ENCODE peak calls at places on chromosomes 1 and 21, in seven cellular contexts. One of them, this sample, is unnamed.

GRCh38 chr1:51690285-51690961 is 73.5 kb downstream of the OSBPL9 start:
- DNase-seq in IMR-90: peak; percentile 92
- DNase-seq in lung: no peak
- DNase-seq in kidney: no peak
- DNase-seq in HCT116: no peak
- DNase-seq in right atrium auricular region: no peak
- DNase-seq in mammary epithelial cell: peak; percentile 92
- DNase-seq in this sample: peak; percentile 27

GRCh38 chr1:174022976-174023277 is 770 bp upstream of the RC3H1 start:
- DNase-seq in HCT116: no peak
- DNase-seq in kidney: no peak
- DNase-seq in mammary epithelial cell: no peak
- DNase-seq in IMR-90: no peak
- DNase-seq in lung: no peak
- DNase-seq in right atrium auricular region: no peak
- DNase-seq in this sample: no peak

GRCh38 chr1:203622486-203622885 is 4.1 kb upstream of the ATP2B4 start:
- DNase-seq in lung: no peak
- DNase-seq in kidney: no peak
- DNase-seq in IMR-90: no peak
- DNase-seq in HCT116: no peak
- DNase-seq in right atrium auricular region: no peak
- DNase-seq in mammary epithelial cell: no peak
- DNase-seq in this sample: no peak

GRCh38 chr1:232709339-232709738 is 79.4 kb upstream of the SIPA1L2 start:
- DNase-seq in mammary epithelial cell: peak; percentile 23
- DNase-seq in kidney: no peak
- DNase-seq in right atrium auricular region: no peak
- DNase-seq in HCT116: no peak
- DNase-seq in IMR-90: peak; percentile 31
- DNase-seq in lung: no peak
- DNase-seq in this sample: peak; percentile 24

GRCh38 chr1:156114919-156115513 is 505 bp downstream of the LMNA start:
- DNase-seq in mammary epithelial cell: peak; percentile 24
- DNase-seq in right atrium auricular region: no peak
- DNase-seq in lung: no peak
- DNase-seq in kidney: peak; percentile 85
- DNase-seq in IMR-90: no peak
- DNase-seq in HCT116: no peak
- DNase-seq in this sample: no peak

GRCh38 chr21:37231247-37231645 is 35.9 kb downstream of the VPS26C start:
- DNase-seq in right atrium auricular region: no peak
- DNase-seq in mammary epithelial cell: no peak
- DNase-seq in HCT116: no peak
- DNase-seq in kidney: no peak
- DNase-seq in lung: no peak
- DNase-seq in IMR-90: no peak
- DNase-seq in this sample: no peak

GRCh38 chr1:16984717-16985116 is 4.3 kb upstream of the MFAP2 start:
- DNase-seq in HCT116: no peak
- DNase-seq in mammary epithelial cell: peak; percentile 92
- DNase-seq in lung: peak; percentile 62
- DNase-seq in IMR-90: peak; percentile 85
- DNase-seq in kidney: no peak
- DNase-seq in right atrium auricular region: peak; percentile 83
- DNase-seq in this sample: peak; percentile 84

GRCh38 chr1:188715566-188715965 is 1762.1 kb downstream of the BRINP3 start:
- DNase-seq in kidney: no peak
- DNase-seq in right atrium auricular region: no peak
- DNase-seq in IMR-90: no peak
- DNase-seq in mammary epithelial cell: peak; percentile 2
- DNase-seq in HCT116: peak; percentile 22
- DNase-seq in lung: no peak
- DNase-seq in this sample: no peak

GRCh38 chr1:151458936-151459330 is 361 bp downstream of the POGZ start:
- DNase-seq in mammary epithelial cell: peak; percentile 74
- DNase-seq in lung: peak; percentile 65
- DNase-seq in kidney: peak; percentile 90
- DNase-seq in right atrium auricular region: peak; percentile 62
- DNase-seq in HCT116: peak; percentile 52
- DNase-seq in IMR-90: peak; percentile 63
- DNase-seq in this sample: peak; percentile 77

GRCh38 chr1:82073659-82074058 is 272.9 kb downstream of the ADGRL2 start:
- DNase-seq in right atrium auricular region: no peak
- DNase-seq in HCT116: no peak
- DNase-seq in mammary epithelial cell: no peak
- DNase-seq in IMR-90: no peak
- DNase-seq in lung: no peak
- DNase-seq in kidney: no peak
- DNase-seq in this sample: no peak
- H3K27ac ChIP-seq in right atrium auricular region: no peak overlapping the region
- H3K27ac ChIP-seq in HCT116: no peak overlapping the region
- H3K27ac ChIP-seq in mammary epithelial cell: no peak overlapping the region
- H3K27ac ChIP-seq in IMR-90: no peak overlapping the region
- H3K27ac ChIP-seq in lung: no peak overlapping the region
- H3K27ac ChIP-seq in kidney: no peak overlapping the region
- H3K27ac ChIP-seq in this sample: no peak overlapping the region

GRCh38 chr1:86352096-86352495 is 44.0 kb downstream of the ODF2L start:
- DNase-seq in kidney: no peak
- DNase-seq in right atrium auricular region: no peak
- DNase-seq in lung: no peak
- DNase-seq in HCT116: no peak
- DNase-seq in mammary epithelial cell: peak; percentile 12
- DNase-seq in IMR-90: no peak
- DNase-seq in this sample: peak; percentile 2

DNA sequence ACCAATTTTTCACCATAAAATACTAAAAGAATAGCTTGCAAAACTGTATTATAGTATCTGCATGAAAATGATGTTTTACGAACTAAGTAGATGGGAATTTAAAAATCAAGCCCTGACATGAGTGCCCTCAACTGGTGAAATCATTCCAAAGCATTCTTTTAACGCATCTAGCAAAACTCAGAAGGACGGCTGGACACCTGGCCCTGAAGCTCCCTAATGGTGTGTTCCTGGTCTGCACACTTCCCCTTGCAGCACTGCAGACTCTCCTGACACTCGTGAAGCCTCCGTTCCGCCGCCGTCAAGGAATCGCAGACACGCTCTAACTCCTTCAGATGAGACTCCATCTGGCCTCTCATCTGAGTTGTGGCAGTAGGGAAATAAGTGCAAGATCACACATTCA is 39.9 kb downstream of the ODF2L start:
- DNase-seq in HCT116: peak; percentile 3
- DNase-seq in IMR-90: peak; percentile 10
- DNase-seq in mammary epithelial cell: no peak
- DNase-seq in right atrium auricular region: no peak
- DNase-seq in kidney: no peak
- DNase-seq in lung: no peak
- DNase-seq in this sample: no peak
- TF ChIP-seq CTCF in HCT116: peak; percentile 23
- TF ChIP-seq CTCF in IMR-90: peak; percentile 15
- TF ChIP-seq CTCF in mammary epithelial cell: no peak
- TF ChIP-seq CTCF in right atrium auricular region: peak; percentile 49
- TF ChIP-seq CTCF in kidney: no peak
- TF ChIP-seq CTCF in lung: no peak
- TF ChIP-seq CTCF in this sample: no peak

DNA sequence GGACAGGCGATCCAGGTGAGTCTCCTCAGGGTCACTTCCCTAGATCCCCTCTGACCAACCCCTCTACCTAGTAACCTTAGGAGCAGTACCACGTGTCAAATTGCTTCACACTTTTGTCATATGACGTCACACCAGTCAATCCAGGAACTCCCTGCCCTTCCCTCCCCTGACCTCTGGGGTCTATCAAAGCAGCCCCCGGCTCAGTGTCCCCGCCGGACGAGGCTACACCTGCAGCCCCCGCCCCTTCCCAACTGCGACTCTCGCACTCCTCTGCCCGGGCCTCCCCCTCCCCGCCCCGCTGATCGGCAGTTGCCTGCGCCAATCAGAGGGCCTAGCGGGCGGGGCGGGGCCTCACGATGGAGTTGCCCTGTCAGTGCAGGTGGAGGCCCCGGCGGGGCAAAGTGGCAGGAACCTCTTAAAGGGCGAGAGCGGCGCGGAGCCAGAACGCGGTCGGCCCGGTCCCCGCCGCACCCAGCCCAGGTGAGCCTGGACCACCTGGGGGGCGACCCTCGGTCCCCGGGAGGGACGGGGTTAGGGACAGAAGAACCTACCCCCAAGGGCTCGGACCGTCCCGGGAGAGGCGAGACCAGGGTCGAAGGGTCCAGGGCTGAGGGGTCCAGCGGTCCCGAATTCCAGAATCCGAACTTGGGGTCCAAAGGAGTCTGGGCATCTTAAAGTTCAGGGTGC is 27.5 kb upstream of the EPB41 start:
- DNase-seq in kidney: peak; percentile 94
- DNase-seq in HCT116: peak; percentile 76
- DNase-seq in mammary epithelial cell: peak; percentile 86
- DNase-seq in IMR-90: peak; percentile 48
- DNase-seq in right atrium auricular region: peak; percentile 86
- DNase-seq in lung: peak; percentile 89
- DNase-seq in this sample: peak; percentile 99
- H3K27ac ChIP-seq in kidney: peak overlapping the region; percentile 82
- H3K27ac ChIP-seq in HCT116: peak overlapping the region; percentile 72
- H3K27ac ChIP-seq in mammary epithelial cell: peak overlapping the region; percentile 66
- H3K27ac ChIP-seq in IMR-90: no peak overlapping the region
- H3K27ac ChIP-seq in right atrium auricular region: peak overlapping the region; percentile 83
- H3K27ac ChIP-seq in lung: peak overlapping the region; percentile 85
- H3K27ac ChIP-seq in this sample: peak overlapping the region; percentile 59

DNA sequence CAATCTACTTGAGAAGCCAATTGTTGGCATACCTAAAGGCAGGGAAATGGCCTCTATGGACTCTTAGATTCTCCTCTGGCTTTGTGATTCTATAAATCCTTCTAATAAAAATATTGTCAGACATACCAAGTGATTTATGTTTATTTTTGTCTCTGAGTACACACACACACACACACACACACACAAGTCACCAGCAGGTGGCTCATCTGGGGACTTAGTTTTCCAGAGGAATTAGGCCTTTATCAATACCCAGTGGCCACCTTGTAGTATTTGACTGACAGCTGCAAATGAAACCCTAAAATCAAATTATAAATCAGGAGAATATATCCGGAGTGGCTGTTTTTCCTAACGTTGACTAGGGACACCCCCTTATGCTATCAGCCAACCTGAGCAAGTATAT is 258.5 kb downstream of the BRINP2 start:
- DNase-seq in mammary epithelial cell: no peak
- DNase-seq in lung: no peak
- DNase-seq in kidney: no peak
- DNase-seq in right atrium auricular region: no peak
- DNase-seq in HCT116: no peak
- DNase-seq in IMR-90: no peak
- DNase-seq in this sample: no peak
- TF ChIP-seq CTCF in mammary epithelial cell: no peak
- TF ChIP-seq CTCF in lung: no peak
- TF ChIP-seq CTCF in kidney: no peak
- TF ChIP-seq CTCF in right atrium auricular region: no peak
- TF ChIP-seq CTCF in HCT116: peak; percentile 17
- TF ChIP-seq CTCF in IMR-90: no peak
- TF ChIP-seq CTCF in this sample: no peak

GRCh38 chr1:23977854-23978191 is 2.3 kb downstream of the SRSF10 start:
- DNase-seq in IMR-90: no peak
- DNase-seq in HCT116: no peak
- DNase-seq in kidney: no peak
- DNase-seq in mammary epithelial cell: no peak
- DNase-seq in lung: no peak
- DNase-seq in right atrium auricular region: no peak
- DNase-seq in this sample: no peak

GRCh38 chr1:23979387-23980005 is 631 bp downstream of the SRSF10 start:
- DNase-seq in right atrium auricular region: no peak
- DNase-seq in IMR-90: no peak
- DNase-seq in mammary epithelial cell: no peak
- DNase-seq in HCT116: no peak
- DNase-seq in lung: no peak
- DNase-seq in kidney: no peak
- DNase-seq in this sample: no peak

GRCh38 chr1:23980006-23980724 is at the start of gene SRSF10:
- DNase-seq in right atrium auricular region: peak; percentile 99
- DNase-seq in mammary epithelial cell: peak; percentile 98
- DNase-seq in IMR-90: peak; percentile 99
- DNase-seq in HCT116: peak; percentile 98
- DNase-seq in lung: peak; percentile 98
- DNase-seq in kidney: peak; percentile 100
- DNase-seq in this sample: peak; percentile 96

GRCh38 chr1:23977187-23977853 is 2.8 kb downstream of the SRSF10 start:
- DNase-seq in HCT116: no peak
- DNase-seq in right atrium auricular region: no peak
- DNase-seq in IMR-90: no peak
- DNase-seq in kidney: no peak
- DNase-seq in lung: no peak
- DNase-seq in mammary epithelial cell: no peak
- DNase-seq in this sample: no peak

GRCh38 chr1:23978825-23979224 is 1.3 kb downstream of the SRSF10 start:
- DNase-seq in HCT116: no peak
- DNase-seq in kidney: no peak
- DNase-seq in right atrium auricular region: no peak
- DNase-seq in lung: no peak
- DNase-seq in IMR-90: no peak
- DNase-seq in mammary epithelial cell: no peak
- DNase-seq in this sample: no peak
- H3K27ac ChIP-seq in HCT116: no peak overlapping the region
- H3K27ac ChIP-seq in kidney: no peak overlapping the region
- H3K27ac ChIP-seq in right atrium auricular region: peak overlapping the region; percentile 99
- H3K27ac ChIP-seq in lung: peak overlapping the region; percentile 47
- H3K27ac ChIP-seq in IMR-90: peak overlapping the region; percentile 32
- H3K27ac ChIP-seq in mammary epithelial cell: peak overlapping the region; percentile 79
- H3K27ac ChIP-seq in this sample: no peak overlapping the region

GRCh38 chr1:23345920-23346319 is 1.8 kb upstream of the HNRNPR start:
- DNase-seq in lung: no peak
- DNase-seq in kidney: no peak
- DNase-seq in HCT116: no peak
- DNase-seq in IMR-90: no peak
- DNase-seq in mammary epithelial cell: no peak
- DNase-seq in right atrium auricular region: no peak
- DNase-seq in this sample: no peak

GRCh38 chr1:23344987-23345472 is 946 bp upstream of the HNRNPR start:
- DNase-seq in lung: no peak
- DNase-seq in mammary epithelial cell: no peak
- DNase-seq in kidney: no peak
- DNase-seq in HCT116: no peak
- DNase-seq in right atrium auricular region: no peak
- DNase-seq in IMR-90: no peak
- DNase-seq in this sample: peak; percentile 15

GRCh38 chr1:23341829-23342697 is 2.0 kb downstream of the HNRNPR start:
- DNase-seq in lung: no peak
- DNase-seq in HCT116: no peak
- DNase-seq in IMR-90: no peak
- DNase-seq in kidney: no peak
- DNase-seq in mammary epithelial cell: peak; percentile 14
- DNase-seq in right atrium auricular region: no peak
- DNase-seq in this sample: no peak

GRCh38 chr1:23343246-23344110 is 606 bp downstream of the HNRNPR start:
- DNase-seq in IMR-90: peak; percentile 82
- DNase-seq in mammary epithelial cell: peak; percentile 64
- DNase-seq in lung: no peak
- DNase-seq in HCT116: no peak
- DNase-seq in kidney: no peak
- DNase-seq in right atrium auricular region: no peak
- DNase-seq in this sample: peak; percentile 17

GRCh38 chr1:23344111-23344986 is at the start of gene HNRNPR:
- DNase-seq in lung: peak; percentile 100
- DNase-seq in mammary epithelial cell: peak; percentile 100
- DNase-seq in right atrium auricular region: peak; percentile 100
- DNase-seq in kidney: peak; percentile 100
- DNase-seq in IMR-90: peak; percentile 100
- DNase-seq in HCT116: peak; percentile 100
- DNase-seq in this sample: peak; percentile 98
- TF ChIP-seq CTCF in lung: no peak
- TF ChIP-seq CTCF in mammary epithelial cell: no peak
- TF ChIP-seq CTCF in right atrium auricular region: peak; percentile 45
- TF ChIP-seq CTCF in kidney: peak; percentile 4
- TF ChIP-seq CTCF in IMR-90: no peak
- TF ChIP-seq CTCF in HCT116: no peak
- TF ChIP-seq CTCF in this sample: no peak